ENCODE peak calls at places on chromosomes 13 and 19, in five cellular contexts. M, H, A, G and O are unnamed samples.

GRCh38 chr13:97423300-97424045 is 10.5 kb upstream of the RAP2A start:
- DNase-seq in M (no peak), A (no peak), H (no peak), G (no peak), O (no peak)

GRCh38 chr19:34364830-34365462 is at the start of gene GPI:
- DNase-seq in M (peak; percentile 73), G (no peak), H (peak; percentile 39), A (peak; percentile 58), O (peak; percentile 86)

GRCh38 chr13:97133955-97134354 is 88.2 kb upstream of the MBNL2 start:
- DNase-seq in M (no peak), A (no peak), G (no peak), H (no peak), O (no peak)

GRCh38 chr13:109654341-109655205 is 131.8 kb downstream of the IRS2 start:
- DNase-seq in H (no peak), M (no peak), G (no peak), A (no peak), O (no peak)

GRCh38 chr19:17484520-17485180 is 14.3 kb downstream of the SLC27A1 start:
- DNase-seq in G (no peak), M (no peak), A (no peak), H (no peak), O (no peak)

GRCh38 chr19:42594617-42595489 is at the start of gene CEACAM8:
- DNase-seq in H (no peak), A (no peak), M (no peak), G (no peak), O (no peak)

GRCh38 chr19:23203841-23204344 is 46.3 kb downstream of the ZNF724 start:
- DNase-seq in G (no peak), A (peak; percentile 22), M (no peak), H (peak; percentile 31), O (no peak)

GRCh38 chr19:18514800-18515682 is 6.8 kb downstream of the ELL start:
- DNase-seq in M (peak; percentile 71), A (peak; percentile 76), H (peak; percentile 50), G (no peak), O (peak; percentile 85)

GRCh38 chr19:35044317-35045117 is 3.0 kb downstream of the HPN start:
- DNase-seq in M (peak; percentile 65), H (peak; percentile 50), G (no peak), A (peak; percentile 50), O (peak; percentile 22)

GRCh38 chr13:19182536-19182935 is 912 bp upstream of the TUBA3C start:
- DNase-seq in M (no peak), A (no peak), H (no peak), G (peak; percentile 16), O (no peak)

GRCh38 chr13:35957996-35958395 is 173.2 kb downstream of the DCLK1 start:
- DNase-seq in A (no peak), H (no peak), G (no peak), M (no peak), O (no peak)

GRCh38 chr13:75993823-75994222 is 357.7 kb downstream of the LMO7 start:
- DNase-seq in A (no peak), G (no peak), H (no peak), M (no peak), O (no peak)

GRCh38 chr19:33713194-33713593 is 83.5 kb upstream of the KCTD15 start:
- DNase-seq in A (no peak), G (no peak), M (no peak), H (no peak), O (no peak)

GRCh38 chr13:51341804-51342203 is 2.3 kb downstream of the SERPINE3 start:
- DNase-seq in A (no peak), H (no peak), M (no peak), G (no peak), O (no peak)

GRCh38 chr19:7506385-7507328 is 9.2 kb upstream of the ZNF358 start:
- DNase-seq in H (peak; percentile 42), A (peak; percentile 72), G (no peak), M (peak; percentile 89), O (peak; percentile 95)

GRCh38 chr19:47417746-47418594 is 1.4 kb downstream of the MEIS3 start:
- DNase-seq in H (no peak), G (no peak), M (no peak), A (no peak), O (no peak)

GRCh38 chr19:33407716-33408115 is 34.2 kb downstream of the CEBPG start:
- DNase-seq in M (no peak), G (no peak), H (no peak), A (peak; percentile 15), O (no peak)

GRCh38 chr13:23794267-23795161 is 94.7 kb downstream of the MIPEP start:
- DNase-seq in M (no peak), G (no peak), A (no peak), H (no peak), O (no peak)

GRCh38 chr19:44303976-44304568 is 753 bp downstream of the ZNF235 start:
- DNase-seq in A (no peak), H (no peak), G (no peak), M (no peak), O (no peak)

GRCh38 chr19:51891193-51891747 is 3.5 kb upstream of the ZNF577 start:
- DNase-seq in M (no peak), H (no peak), G (no peak), A (no peak), O (no peak)

GRCh38 chr13:23833733-23834611 is 55.2 kb downstream of the MIPEP start:
- DNase-seq in G (no peak), M (no peak), H (no peak), A (no peak), O (no peak)

DNA sequence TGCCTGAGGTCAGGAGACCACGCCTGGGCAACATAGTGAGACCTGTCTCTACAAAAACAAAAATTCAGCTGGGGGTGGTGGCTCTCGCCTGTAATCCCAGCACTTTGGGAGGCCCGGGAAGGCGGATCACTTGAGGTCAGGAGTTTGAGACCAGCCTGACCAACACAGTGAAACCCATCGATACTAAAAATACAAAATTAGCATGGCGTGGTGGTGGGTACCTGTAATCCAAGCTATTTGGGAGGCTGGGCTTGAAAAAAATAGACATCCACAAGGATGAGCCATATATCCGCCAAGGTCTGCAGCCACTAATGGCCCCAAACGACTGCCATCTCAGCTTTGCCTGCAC is 3.1 kb downstream of the RPS16 start:
- DNase-seq in H (no peak), G (no peak), A (no peak), M (no peak), O (no peak)
- TF ChIP-seq POLR2A in H (no peak), G (no peak), A (no peak), M (no peak), O (no peak)

DNA sequence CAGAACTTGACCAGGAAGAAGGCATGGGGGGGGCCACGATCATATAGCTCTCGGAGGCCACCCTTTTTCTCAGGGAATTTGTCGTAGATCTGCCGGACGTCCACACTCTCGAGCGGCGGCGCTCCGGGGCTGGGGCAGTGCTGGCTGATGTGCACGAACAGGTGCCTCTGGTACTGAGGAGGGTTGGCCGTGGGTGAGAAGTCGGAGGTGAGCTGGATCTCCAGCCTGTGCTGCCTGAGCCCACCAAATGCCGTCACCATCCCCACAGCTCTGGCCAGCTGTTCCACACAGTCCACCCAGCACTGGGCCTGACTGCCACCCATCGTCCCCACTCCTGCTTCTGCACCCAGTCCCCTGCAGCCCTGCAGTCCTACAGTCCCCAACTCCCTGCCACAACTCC is 12.0 kb downstream of the CD37 start:
- DNase-seq in M (no peak), H (no peak), A (no peak), G (no peak), O (no peak)
- TF ChIP-seq CTCF in M (no peak), H (no peak), A (no peak), G (no peak), O (no peak)

GRCh38 chr13:27952931-27953670 is 16.0 kb downstream of the CDX2 start:
- DNase-seq in M (peak; percentile 81), G (no peak), A (no peak), H (no peak), O (no peak)
- H3K27me3 ChIP-seq in M (no peaks in the 10 kb centered on the region), G (peaks cover 3% of the 10 kb centered on the region), A (no peaks in the 10 kb centered on the region), H (peaks cover 9% of the 10 kb centered on the region), O (peaks cover 7% of the 10 kb centered on the region)

GRCh38 chr19:2546128-2547032 is 70.5 kb downstream of the GADD45B start:
- DNase-seq in M (peak; percentile 54), A (peak; percentile 52), H (peak; percentile 60), G (no peak), O (peak; percentile 70)
- TF ChIP-seq POLR2A in M (peak; percentile 33), A (no peak), H (no peak), G (no peak), O (no peak)

DNA sequence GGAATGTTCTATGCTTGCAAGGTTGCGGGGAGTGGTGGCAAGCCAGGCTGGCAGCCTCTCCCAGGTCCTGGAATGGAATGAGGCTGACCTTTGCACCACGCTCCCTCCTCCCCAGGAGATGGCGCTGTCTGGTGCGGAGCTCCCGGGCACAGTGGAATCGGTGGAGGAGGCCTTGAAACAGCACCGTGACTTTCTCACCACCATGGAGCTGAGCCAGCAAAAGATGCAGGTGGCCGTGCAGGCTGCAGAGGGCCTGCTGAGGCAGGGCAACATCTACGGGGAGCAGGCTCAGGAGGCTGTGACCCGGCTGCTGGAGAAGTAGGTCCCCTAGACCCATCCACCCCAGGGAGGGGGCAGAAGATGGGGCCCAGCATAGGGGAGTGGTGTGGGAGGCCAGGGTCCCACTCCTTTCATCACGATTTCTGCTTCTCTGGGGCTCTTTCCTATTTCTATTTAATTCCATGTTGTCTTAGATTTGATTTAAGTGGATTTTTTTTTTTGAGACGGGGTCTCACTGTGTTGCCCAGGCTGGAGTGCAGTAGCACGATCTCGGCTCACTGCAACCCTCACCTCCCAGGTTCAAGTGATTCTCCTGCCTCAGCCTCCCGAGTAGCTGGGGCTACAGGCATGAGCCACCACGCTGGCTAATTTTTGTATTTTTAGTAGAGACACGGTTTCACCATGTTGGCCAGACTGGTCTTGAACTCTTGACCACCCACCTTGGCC is 53.2 kb upstream of the SHKBP1 start:
- DNase-seq in M (peak; percentile 89), A (no peak), G (no peak), H (peak; percentile 25), O (peak; percentile 90)
- TF ChIP-seq CTCF in M (peak; percentile 86), A (no peak), G (no peak), H (no peak), O (peak; percentile 86)

DNA sequence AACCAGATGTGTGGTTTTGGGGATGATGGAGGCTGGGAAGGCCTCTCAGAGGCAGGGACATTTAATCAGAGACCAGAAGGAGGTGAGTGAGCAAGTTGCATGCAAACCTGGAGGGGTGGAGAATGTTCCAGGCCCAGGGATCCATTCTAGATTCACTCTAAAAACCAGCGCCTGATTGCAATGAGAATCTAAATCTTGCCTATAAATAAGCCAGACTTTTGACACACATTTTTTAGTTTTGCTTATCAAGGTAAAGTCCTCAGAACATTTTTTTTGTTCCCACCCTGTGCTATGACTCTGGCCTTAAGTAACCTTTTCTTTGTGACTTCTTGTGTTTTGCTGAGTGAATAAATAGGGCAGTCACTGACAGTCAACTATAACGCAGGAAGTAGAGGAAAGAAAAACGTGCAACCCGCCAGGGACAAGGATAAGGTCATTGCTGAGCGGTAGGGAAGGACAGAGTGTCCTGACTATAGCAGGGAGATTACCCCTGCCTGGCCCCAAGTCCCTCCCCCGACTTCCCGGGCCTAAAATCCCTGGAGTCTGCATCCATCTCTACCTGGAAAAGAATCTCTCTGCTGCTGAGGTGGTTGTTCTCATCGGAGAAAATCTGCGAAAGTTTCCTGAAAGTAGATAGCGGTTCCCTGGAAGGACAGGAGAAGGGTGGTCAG is 14.4 kb downstream of the RGL3 start:
- DNase-seq in H (no peak), G (no peak), M (no peak), A (no peak), O (no peak)
- H3K27me3 ChIP-seq in H (no peaks in the 10 kb centered on the region), G (no peaks in the 10 kb centered on the region), M (no peaks in the 10 kb centered on the region), A (no peaks in the 10 kb centered on the region), O (no peaks in the 10 kb centered on the region)

GRCh38 chr13:31200636-31200970 is 828 bp downstream of the B3GLCT start:
- DNase-seq in M (peak; percentile 60), H (peak; percentile 55), G (no peak), A (peak; percentile 45), O (peak; percentile 79)
- TF ChIP-seq POLR2A in M (peak; percentile 25), H (no peak), G (no peak), A (no peak), O (no peak)